ENCODE peak calls at places on chromosomes 16 and 17, in six cellular contexts. One of them, this sample, is unnamed.

GRCh38 chr16:64012166-64012565 is 1109.7 kb downstream of the CDH11 start:
- DNase-seq in SK-N-SH: no peak
- DNase-seq in GM12878: no peak
- DNase-seq in HCT116: no peak
- DNase-seq in K562: no peak
- DNase-seq in H1: no peak
- DNase-seq in this sample: no peak

GRCh38 chr16:22933173-22933572 is 119.2 kb downstream of the HS3ST2 start:
- DNase-seq in SK-N-SH: no peak
- DNase-seq in GM12878: no peak
- DNase-seq in HCT116: no peak
- DNase-seq in K562: no peak
- DNase-seq in H1: no peak
- DNase-seq in this sample: no peak

GRCh38 chr17:29483503-29483902 is 83.3 kb downstream of the ABHD15 start:
- DNase-seq in SK-N-SH: no peak
- DNase-seq in GM12878: no peak
- DNase-seq in HCT116: no peak
- DNase-seq in K562: no peak
- DNase-seq in H1: no peak
- DNase-seq in this sample: peak

GRCh38 chr17:335691-336090 is 16.9 kb downstream of the RPH3AL start:
- DNase-seq in SK-N-SH: no peak
- DNase-seq in GM12878: no peak
- DNase-seq in HCT116: no peak
- DNase-seq in K562: no peak
- DNase-seq in H1: no peak
- DNase-seq in this sample: no peak

GRCh38 chr16:10979717-10980601 is 35.6 kb downstream of the CLEC16A start:
- DNase-seq in SK-N-SH: no peak
- DNase-seq in GM12878: no peak
- DNase-seq in HCT116: no peak
- DNase-seq in K562: no peak
- DNase-seq in H1: no peak
- DNase-seq in this sample: peak

GRCh38 chr17:14133104-14133503 is 63.8 kb downstream of the COX10 start:
- DNase-seq in SK-N-SH: no peak
- DNase-seq in GM12878: no peak
- DNase-seq in HCT116: no peak
- DNase-seq in K562: no peak
- DNase-seq in H1: no peak
- DNase-seq in this sample: no peak

GRCh38 chr17:2123467-2124251 is 68.8 kb downstream of the HIC1 start:
- DNase-seq in SK-N-SH: no peak
- DNase-seq in GM12878: no peak
- DNase-seq in HCT116: no peak
- DNase-seq in K562: no peak
- DNase-seq in H1: no peak
- DNase-seq in this sample: no peak

GRCh38 chr17:81419333-81419885 is 24.2 kb downstream of the BAHCC1 start:
- DNase-seq in SK-N-SH: peak
- DNase-seq in GM12878: no peak
- DNase-seq in HCT116: peak
- DNase-seq in K562: peak
- DNase-seq in H1: no peak
- DNase-seq in this sample: no peak

GRCh38 chr16:47779201-47780016 is 318.3 kb downstream of the PHKB start:
- DNase-seq in SK-N-SH: no peak
- DNase-seq in GM12878: peak
- DNase-seq in HCT116: no peak
- DNase-seq in K562: peak
- DNase-seq in H1: no peak
- DNase-seq in this sample: peak

GRCh38 chr17:67435122-67435521 is 58.0 kb downstream of the PITPNC1 start:
- DNase-seq in SK-N-SH: no peak
- DNase-seq in GM12878: no peak
- DNase-seq in HCT116: no peak
- DNase-seq in K562: no peak
- DNase-seq in H1: no peak
- DNase-seq in this sample: no peak

GRCh38 chr17:3990391-3991127 is 26.3 kb upstream of the ATP2A3 start:
- DNase-seq in SK-N-SH: peak
- DNase-seq in GM12878: no peak
- DNase-seq in HCT116: no peak
- DNase-seq in K562: no peak
- DNase-seq in H1: no peak
- DNase-seq in this sample: no peak

GRCh38 chr16:52435573-52435972 is 111.4 kb downstream of the TOX3 start:
- DNase-seq in SK-N-SH: no peak
- DNase-seq in GM12878: no peak
- DNase-seq in HCT116: no peak
- DNase-seq in K562: no peak
- DNase-seq in H1: no peak
- DNase-seq in this sample: no peak

GRCh38 chr17:50577451-50577954 is 17.0 kb downstream of the CACNA1G start:
- DNase-seq in SK-N-SH: no peak
- DNase-seq in GM12878: no peak
- DNase-seq in HCT116: no peak
- DNase-seq in K562: no peak
- DNase-seq in H1: no peak
- DNase-seq in this sample: no peak

GRCh38 chr16:27920391-27920891 is 143.1 kb downstream of the GSG1L start:
- DNase-seq in SK-N-SH: peak
- DNase-seq in GM12878: no peak
- DNase-seq in HCT116: peak
- DNase-seq in K562: peak
- DNase-seq in H1: peak
- DNase-seq in this sample: peak

GRCh38 chr16:73268311-73268997 is 220.5 kb upstream of the ZFHX3 start:
- DNase-seq in SK-N-SH: peak
- DNase-seq in GM12878: no peak
- DNase-seq in HCT116: no peak
- DNase-seq in K562: no peak
- DNase-seq in H1: no peak
- DNase-seq in this sample: no peak

GRCh38 chr16:873243-873661 is 72.7 kb upstream of the GNG13 start:
- DNase-seq in SK-N-SH: no peak
- DNase-seq in GM12878: no peak
- DNase-seq in HCT116: no peak
- DNase-seq in K562: no peak
- DNase-seq in H1: no peak
- DNase-seq in this sample: no peak

GRCh38 chr16:21161211-21161610 is 2.7 kb downstream of the LDAF1 start:
- DNase-seq in SK-N-SH: no peak
- DNase-seq in GM12878: no peak
- DNase-seq in HCT116: no peak
- DNase-seq in K562: no peak
- DNase-seq in H1: no peak
- DNase-seq in this sample: no peak

GRCh38 chr17:7393613-7394451 is 493 bp downstream of the PLSCR3 start:
- DNase-seq in SK-N-SH: peak
- DNase-seq in GM12878: no peak
- DNase-seq in HCT116: no peak
- DNase-seq in K562: no peak
- DNase-seq in H1: no peak
- DNase-seq in this sample: peak

GRCh38 chr17:17636456-17636855 is 44.8 kb upstream of the RAI1 start:
- DNase-seq in SK-N-SH: no peak
- DNase-seq in GM12878: no peak
- DNase-seq in HCT116: no peak
- DNase-seq in K562: no peak
- DNase-seq in H1: no peak
- DNase-seq in this sample: no peak

GRCh38 chr16:89256651-89257254 is 39.2 kb downstream of the ZNF778 start:
- DNase-seq in SK-N-SH: peak
- DNase-seq in GM12878: no peak
- DNase-seq in HCT116: no peak
- DNase-seq in K562: no peak
- DNase-seq in H1: no peak
- DNase-seq in this sample: no peak

GRCh38 chr17:48549909-48550308 is 5.0 kb upstream of the HOXB2 start:
- DNase-seq in SK-N-SH: no peak
- DNase-seq in GM12878: no peak
- DNase-seq in HCT116: no peak
- DNase-seq in K562: no peak
- DNase-seq in H1: no peak
- DNase-seq in this sample: no peak

GRCh38 chr17:77963441-77963840 is 4.9 kb downstream of the TNRC6C start:
- DNase-seq in SK-N-SH: peak
- DNase-seq in GM12878: no peak
- DNase-seq in HCT116: no peak
- DNase-seq in K562: peak
- DNase-seq in H1: no peak
- DNase-seq in this sample: no peak

GRCh38 chr17:77962349-77962748 is 3.8 kb downstream of the TNRC6C start:
- DNase-seq in SK-N-SH: no peak
- DNase-seq in GM12878: no peak
- DNase-seq in HCT116: no peak
- DNase-seq in K562: no peak
- DNase-seq in H1: no peak
- DNase-seq in this sample: no peak

GRCh38 chr17:77965354-77965753 is 6.9 kb downstream of the TNRC6C start:
- DNase-seq in SK-N-SH: no peak
- DNase-seq in GM12878: no peak
- DNase-seq in HCT116: no peak
- DNase-seq in K562: no peak
- DNase-seq in H1: no peak
- DNase-seq in this sample: no peak

GRCh38 chr17:77968788-77969187 is 10.3 kb downstream of the TNRC6C start:
- DNase-seq in SK-N-SH: no peak
- DNase-seq in GM12878: no peak
- DNase-seq in HCT116: no peak
- DNase-seq in K562: no peak
- DNase-seq in H1: no peak
- DNase-seq in this sample: no peak

DNA sequence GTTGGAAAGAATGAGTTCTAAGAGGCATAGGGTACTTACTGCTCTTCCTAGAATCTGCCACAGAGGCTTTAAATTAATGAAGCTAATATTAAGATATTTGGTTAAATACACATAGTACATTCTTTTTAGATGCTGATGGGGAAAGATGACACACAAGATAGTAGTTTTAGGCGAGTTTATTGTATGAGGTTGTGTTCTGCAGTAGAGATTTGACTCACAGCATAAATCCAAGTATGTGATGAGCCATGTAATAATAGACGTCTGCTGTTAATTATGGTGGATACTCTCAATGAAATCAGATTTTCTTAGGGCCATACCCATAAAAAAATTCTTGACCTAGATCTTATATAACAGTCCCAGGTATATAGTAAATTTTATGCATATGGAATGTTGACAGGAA is 8.0 kb downstream of the TNRC6C start:
- DNase-seq in SK-N-SH: no peak
- DNase-seq in GM12878: no peak
- DNase-seq in HCT116: no peak
- DNase-seq in K562: no peak
- DNase-seq in H1: no peak
- DNase-seq in this sample: no peak
- TF ChIP-seq JUND in SK-N-SH: no peak
- TF ChIP-seq JUND in GM12878: no peak
- TF ChIP-seq JUND in HCT116: no peak
- TF ChIP-seq JUND in K562: no peak
- TF ChIP-seq JUND in H1: no peak
- TF ChIP-seq JUND in this sample: no peak

DNA sequence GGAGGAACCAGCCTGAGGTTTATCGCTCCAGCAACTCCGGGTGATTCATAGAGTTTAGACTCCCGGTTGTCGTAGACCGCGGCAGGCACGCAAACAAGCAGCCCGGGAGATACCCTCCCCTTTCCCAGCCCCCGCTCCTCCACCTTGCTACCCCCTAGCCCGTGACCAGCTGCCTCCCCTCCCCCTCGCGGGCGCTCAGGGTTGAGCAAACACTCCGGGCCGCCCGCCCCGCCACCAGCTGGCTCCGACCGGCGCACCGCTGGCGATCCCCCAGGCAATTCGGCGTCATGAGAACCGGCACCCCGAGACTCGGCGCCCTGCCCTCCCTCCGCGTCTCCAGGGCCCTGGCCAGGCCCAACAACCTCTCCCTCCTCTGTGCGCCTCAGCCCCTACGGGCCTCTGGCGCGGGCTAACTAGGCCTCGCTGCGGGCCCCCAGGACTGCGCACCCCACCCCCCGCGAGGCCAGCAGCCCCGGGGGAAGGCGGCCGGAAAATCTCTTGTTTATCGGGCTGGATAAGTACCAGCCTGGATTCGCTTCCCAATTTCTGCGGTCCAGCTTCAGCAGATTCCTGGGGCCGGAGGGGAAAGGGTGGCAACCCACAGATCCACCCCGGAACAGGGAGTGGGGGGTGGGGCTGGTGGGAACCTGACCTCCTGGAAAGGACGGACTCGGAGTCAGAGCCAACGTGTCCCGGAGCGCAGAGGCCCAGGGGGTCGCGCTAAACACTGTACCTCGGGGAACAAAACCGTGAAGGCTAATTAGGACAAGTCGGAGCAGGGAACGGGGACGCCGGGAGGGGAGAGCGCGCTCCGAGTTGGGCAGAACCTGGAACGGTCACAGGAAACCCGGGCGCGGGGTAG is 951 bp upstream of the GPRC5C start:
- DNase-seq in SK-N-SH: peak
- DNase-seq in GM12878: peak
- DNase-seq in HCT116: peak
- DNase-seq in K562: peak
- DNase-seq in H1: no peak
- DNase-seq in this sample: peak
- TF ChIP-seq JUND in SK-N-SH: no peak
- TF ChIP-seq JUND in GM12878: no peak
- TF ChIP-seq JUND in HCT116: no peak
- TF ChIP-seq JUND in K562: peak
- TF ChIP-seq JUND in H1: no peak
- TF ChIP-seq JUND in this sample: no peak

GRCh38 chr16:81094771-81095251 is 1.4 kb downstream of the GCSH start:
- DNase-seq in SK-N-SH: no peak
- DNase-seq in GM12878: no peak
- DNase-seq in HCT116: no peak
- DNase-seq in K562: no peak
- DNase-seq in H1: no peak
- DNase-seq in this sample: no peak

GRCh38 chr16:81096715-81097208 is 567 bp upstream of the GCSH start:
- DNase-seq in SK-N-SH: no peak
- DNase-seq in GM12878: no peak
- DNase-seq in HCT116: no peak
- DNase-seq in K562: no peak
- DNase-seq in H1: no peak
- DNase-seq in this sample: no peak

GRCh38 chr16:81095953-81096714 is at the start of gene GCSH:
- DNase-seq in SK-N-SH: peak
- DNase-seq in GM12878: peak
- DNase-seq in HCT116: peak
- DNase-seq in K562: peak
- DNase-seq in H1: peak
- DNase-seq in this sample: peak

GRCh38 chr16:81095653-81095952 is 592 bp downstream of the GCSH start:
- DNase-seq in SK-N-SH: no peak
- DNase-seq in GM12878: no peak
- DNase-seq in HCT116: no peak
- DNase-seq in K562: no peak
- DNase-seq in H1: no peak
- DNase-seq in this sample: no peak

GRCh38 chr16:81097230-81097629 is 1.0 kb upstream of the GCSH start:
- DNase-seq in SK-N-SH: no peak
- DNase-seq in GM12878: no peak
- DNase-seq in HCT116: no peak
- DNase-seq in K562: no peak
- DNase-seq in H1: no peak
- DNase-seq in this sample: no peak
- TF ChIP-seq JUND in SK-N-SH: no peak
- TF ChIP-seq JUND in GM12878: no peak
- TF ChIP-seq JUND in HCT116: no peak
- TF ChIP-seq JUND in K562: peak
- TF ChIP-seq JUND in H1: no peak
- TF ChIP-seq JUND in this sample: no peak

GRCh38 chr17:75771334-75772281 is 6.6 kb upstream of the GALK1 start:
- DNase-seq in SK-N-SH: no peak
- DNase-seq in GM12878: no peak
- DNase-seq in HCT116: no peak
- DNase-seq in K562: no peak
- DNase-seq in H1: no peak
- DNase-seq in this sample: peak
- TF ChIP-seq JUND in SK-N-SH: no peak
- TF ChIP-seq JUND in GM12878: no peak
- TF ChIP-seq JUND in HCT116: no peak
- TF ChIP-seq JUND in K562: no peak
- TF ChIP-seq JUND in H1: no peak
- TF ChIP-seq JUND in this sample: no peak